ENCODE peak calls at places on chromosome 13, in ten cellular contexts. U, D, T, F, H, J, Z, E, M and V are unnamed samples.

GRCh38 chr13:97074618-97075017 is 80.3 kb upstream of the OXGR1 start:
- DNase-seq in U (no peak), D (no peak), T (no peak), F (no peak), H (no peak), J (no peak), Z (no peak), E (no peak), M (no peak), V (no peak)

GRCh38 chr13:100725472-100725871 is 50.9 kb upstream of the TMTC4 start:
- DNase-seq in U (no peak), D (no peak), T (no peak), F (no peak), H (no peak), J (no peak), Z (no peak), E (no peak), M (no peak), V (no peak)

GRCh38 chr13:98307744-98308524 is 130.9 kb upstream of the RNF113B start:
- DNase-seq in U (no peak), D (no peak), T (no peak), F (no peak), H (no peak), J (peak), Z (no peak), E (no peak), M (no peak), V (no peak)

GRCh38 chr13:39672378-39673132 is 17.1 kb downstream of the COG6 start:
- DNase-seq in U (no peak), D (no peak), T (no peak), F (no peak), H (no peak), J (no peak), Z (no peak), E (no peak), M (no peak), V (no peak)

GRCh38 chr13:39876258-39876657 is 220.8 kb downstream of the COG6 start:
- DNase-seq in U (no peak), D (no peak), T (no peak), F (no peak), H (no peak), J (peak), Z (no peak), E (no peak), M (no peak), V (no peak)

GRCh38 chr13:44796597-44797517 is 192.4 kb downstream of the NUFIP1 start:
- DNase-seq in U (no peak), D (no peak), T (no peak), F (no peak), H (no peak), J (no peak), Z (no peak), E (no peak), M (no peak), V (no peak)

GRCh38 chr13:114318624-114319023 is 4.3 kb downstream of the CHAMP1 start:
- DNase-seq in U (no peak), D (no peak), T (no peak), F (no peak), H (no peak), J (no peak), Z (no peak), E (no peak), M (no peak), V (no peak)

GRCh38 chr13:40876020-40876738 is 86.8 kb downstream of the SLC25A15 start:
- DNase-seq in U (no peak), D (no peak), T (no peak), F (no peak), H (no peak), J (no peak), Z (no peak), E (no peak), M (no peak), V (no peak)

GRCh38 chr13:98798849-98799645 is 46.6 kb upstream of the SLC15A1 start:
- DNase-seq in U (no peak), D (no peak), T (no peak), F (no peak), H (no peak), J (peak), Z (no peak), E (no peak), M (no peak), V (no peak)

GRCh38 chr13:71316964-71317363 is 550.0 kb downstream of the DACH1 start:
- DNase-seq in U (no peak), D (no peak), T (no peak), F (no peak), H (no peak), J (no peak), Z (no peak), E (no peak), M (no peak), V (peak)

GRCh38 chr13:26011208-26011573 is 40.6 kb downstream of the SHISA2 start:
- DNase-seq in U (no peak), D (no peak), T (no peak), F (no peak), H (no peak), J (no peak), Z (no peak), E (no peak), M (no peak), V (no peak)

GRCh38 chr13:20824762-20825161 is 51.0 kb upstream of the EEF1AKMT1 start:
- DNase-seq in U (no peak), D (no peak), T (no peak), F (no peak), H (no peak), J (peak), Z (no peak), E (no peak), M (no peak), V (no peak)

GRCh38 chr13:65881561-65882155 is 1348.5 kb downstream of the PCDH9 start:
- DNase-seq in U (no peak), D (no peak), T (no peak), F (no peak), H (no peak), J (no peak), Z (no peak), E (no peak), M (no peak), V (no peak)

GRCh38 chr13:50104493-50104892 is 89.2 kb downstream of the KCNRG start:
- DNase-seq in U (no peak), D (no peak), T (no peak), F (no peak), H (no peak), J (no peak), Z (no peak), E (no peak), M (no peak), V (no peak)

GRCh38 chr13:73803997-73804396 is 330.2 kb downstream of the KLF12 start:
- DNase-seq in U (no peak), D (no peak), T (no peak), F (no peak), H (no peak), J (peak), Z (no peak), E (no peak), M (no peak), V (no peak)

GRCh38 chr13:97194473-97194872 is 27.7 kb upstream of the MBNL2 start:
- DNase-seq in U (no peak), D (no peak), T (no peak), F (no peak), H (no peak), J (peak), Z (no peak), E (no peak), M (peak), V (no peak)

GRCh38 chr13:25468330-25469178 is 96.8 kb downstream of the ATP8A2 start:
- DNase-seq in U (peak), D (no peak), T (peak), F (peak), H (no peak), J (no peak), Z (no peak), E (no peak), M (no peak), V (no peak)

GRCh38 chr13:80962173-80962572 is 621.2 kb upstream of the SPRY2 start:
- DNase-seq in U (no peak), D (no peak), T (no peak), F (no peak), H (no peak), J (no peak), Z (no peak), E (no peak), M (no peak), V (no peak)

GRCh38 chr13:31982540-31982939 is 49.0 kb upstream of the FRY start:
- DNase-seq in U (no peak), D (peak), T (no peak), F (no peak), H (peak), J (peak), Z (no peak), E (no peak), M (peak), V (no peak)

GRCh38 chr13:85659493-85659892 is 139.7 kb downstream of the SLITRK6 start:
- DNase-seq in U (no peak), D (no peak), T (no peak), F (no peak), H (no peak), J (peak), Z (no peak), E (no peak), M (no peak), V (no peak)

GRCh38 chr13:70098669-70099068 is 9.0 kb upstream of the ATXN8OS start:
- DNase-seq in U (no peak), D (no peak), T (no peak), F (peak), H (no peak), J (peak), Z (no peak), E (no peak), M (no peak), V (peak)

GRCh38 chr13:76036176-76036575 is 400.0 kb downstream of the LMO7 start:
- DNase-seq in U (no peak), D (no peak), T (no peak), F (no peak), H (no peak), J (peak), Z (no peak), E (no peak), M (no peak), V (no peak)

GRCh38 chr13:68727165-68727564 is 1380.5 kb upstream of the ATXN8OS start:
- DNase-seq in U (no peak), D (no peak), T (no peak), F (no peak), H (no peak), J (peak), Z (no peak), E (no peak), M (no peak), V (no peak)

GRCh38 chr13:66805657-66806056 is 424.5 kb downstream of the PCDH9 start:
- DNase-seq in U (no peak), D (no peak), T (no peak), F (no peak), H (no peak), J (peak), Z (no peak), E (no peak), M (no peak), V (no peak)

GRCh38 chr13:23794267-23795161 is 94.7 kb downstream of the MIPEP start:
- DNase-seq in U (peak), D (no peak), T (no peak), F (no peak), H (no peak), J (peak), Z (no peak), E (no peak), M (no peak), V (no peak)

GRCh38 chr13:89061821-89062220 is 1390.7 kb downstream of the SLITRK5 start:
- DNase-seq in U (no peak), D (peak), T (no peak), F (no peak), H (no peak), J (no peak), Z (no peak), E (no peak), M (no peak), V (peak)

GRCh38 chr13:73608157-73608516 is 526.1 kb downstream of the KLF12 start:
- DNase-seq in U (no peak), D (no peak), T (no peak), F (no peak), H (no peak), J (no peak), Z (no peak), E (no peak), M (no peak), V (no peak)

GRCh38 chr13:102968572-102969228 is 97.5 kb downstream of the SLC10A2 start:
- DNase-seq in U (no peak), D (peak), T (no peak), F (no peak), H (no peak), J (no peak), Z (no peak), E (no peak), M (no peak), V (peak)

GRCh38 chr13:113897161-113897560 is 33.3 kb upstream of the GAS6 start:
- DNase-seq in U (no peak), D (no peak), T (no peak), F (no peak), H (no peak), J (peak), Z (no peak), E (no peak), M (no peak), V (no peak)

GRCh38 chr13:26646603-26647002 is 89.1 kb downstream of the WASF3 start:
- DNase-seq in U (no peak), D (no peak), T (no peak), F (no peak), H (no peak), J (no peak), Z (no peak), E (no peak), M (no peak), V (no peak)

GRCh38 chr13:31131470-31131961 is 30.2 kb downstream of the HSPH1 start:
- DNase-seq in U (no peak), D (no peak), T (no peak), F (no peak), H (no peak), J (no peak), Z (no peak), E (no peak), M (no peak), V (no peak)

GRCh38 chr13:44237276-44237767 is 136.3 kb upstream of the SERP2 start:
- DNase-seq in U (peak), D (no peak), T (no peak), F (peak), H (no peak), J (peak), Z (no peak), E (no peak), M (no peak), V (no peak)

GRCh38 chr13:74910399-74910798 is 571.6 kb downstream of the TBC1D4 start:
- DNase-seq in U (no peak), D (no peak), T (no peak), F (no peak), H (no peak), J (no peak), Z (no peak), E (no peak), M (no peak), V (no peak)

GRCh38 chr13:49540552-49540951 is 44.8 kb downstream of the PHF11 start:
- DNase-seq in U (no peak), D (no peak), T (no peak), F (no peak), H (no peak), J (peak), Z (no peak), E (no peak), M (no peak), V (no peak)

GRCh38 chr13:45162821-45163220 is 38.0 kb downstream of the KCTD4 start:
- DNase-seq in U (no peak), D (no peak), T (no peak), F (no peak), H (no peak), J (peak), Z (no peak), E (no peak), M (no peak), V (no peak)

GRCh38 chr13:40666905-40667621 is 622 bp upstream of the FOXO1 start:
- DNase-seq in U (peak), D (peak), T (peak), F (peak), H (peak), J (no peak), Z (no peak), E (peak), M (peak), V (peak)